ENCODE peak calls at places on chromosomes 4 and X, in seven cellular contexts. R is AG20443; T is effector CD4-positive, alpha-beta T cell; L is esophagus squamous epithelium; J is lung microvascular endothelial cell; A is DMS153; P is T47D. S is an unnamed sample.

GRCh38 chr4:146398896-146399443 is 122.8 kb downstream of the SLC10A7 start:
- DNase-seq in T (no peak), J (no peak), R (no peak), A (no peak), P (no peak), L (no peak), S (peak)

GRCh38 chr4:38815879-38816782 is 11.5 kb upstream of the TLR1 start:
- DNase-seq in L (no peak), P (no peak), J (peak), A (no peak), T (no peak), R (no peak), S (no peak)

GRCh38 chr4:30429813-30430466 is 290.2 kb upstream of the PCDH7 start:
- DNase-seq in J (peak), L (no peak), P (no peak), A (no peak), T (no peak), R (no peak), S (no peak)

GRCh38 chr4:82797048-82797590 is 1.5 kb downstream of the SCD5 start:
- DNase-seq in R (no peak), P (no peak), J (peak), L (no peak), T (no peak), A (no peak), S (no peak)

GRCh38 chrX:23511783-23512182 is 155.5 kb upstream of the PRDX4 start:
- DNase-seq in L (no peak), P (no peak), T (no peak), R (no peak), A (peak), J (no peak), S (no peak)

GRCh38 chr4:72631296-72631695 is 62.3 kb upstream of the ADAMTS3 start:
- DNase-seq in L (no peak), P (no peak), A (no peak), T (no peak), R (peak), J (peak), S (no peak)

GRCh38 chrX:18899796-18900380 is 84.0 kb downstream of the PHKA2 start:
- DNase-seq in J (peak), A (no peak), R (no peak), T (no peak), P (peak), L (no peak), S (peak)

GRCh38 chr4:34046580-34046979 is 2197.7 kb downstream of the ARAP2 start:
- DNase-seq in J (no peak), R (peak), L (no peak), T (no peak), A (no peak), P (no peak), S (peak)

GRCh38 chr4:147546341-147546740 is 65.4 kb downstream of the EDNRA start:
- DNase-seq in P (no peak), T (no peak), A (no peak), J (peak), L (no peak), R (peak), S (no peak)

GRCh38 chr4:182556576-182556975 is 313.4 kb downstream of the TENM3 start:
- DNase-seq in A (peak), R (no peak), L (no peak), T (no peak), P (no peak), J (no peak), S (peak)

GRCh38 chr4:2800691-2801596 is 8.1 kb downstream of the SH3BP2 start:
- DNase-seq in P (no peak), J (peak), R (peak), L (no peak), A (no peak), T (no peak), S (peak)

GRCh38 chrX:119870626-119871131 is 854 bp downstream of the RNF113A start:
- DNase-seq in R (peak), A (no peak), P (no peak), L (no peak), T (peak), J (peak), S (peak)

GRCh38 chr4:138870739-138871633 is 144.6 kb upstream of the NOCT start:
- DNase-seq in T (peak), J (peak), L (no peak), A (peak), P (peak), R (peak), S (peak)

GRCh38 chr4:40630335-40631021 is 814 bp upstream of the RBM47 start:
- DNase-seq in J (no peak), P (peak), T (no peak), A (no peak), L (no peak), R (no peak), S (peak)

GRCh38 chrX:101417981-101418841 is 10.2 kb downstream of the HNRNPH2 start:
- DNase-seq in T (peak), L (no peak), A (no peak), P (no peak), J (peak), R (peak), S (peak)

GRCh38 chr4:94368459-94368858 is 25.8 kb upstream of the HPGDS start:
- DNase-seq in P (no peak), J (no peak), A (no peak), T (no peak), L (no peak), R (no peak), S (no peak)

GRCh38 chr4:7679431-7679830 is 244.7 kb upstream of the PSAPL1 start:
- DNase-seq in J (no peak), P (no peak), A (no peak), L (no peak), R (no peak), T (no peak), S (no peak)

S was measured in mesendoderm.